ENCODE peak calls at places on chromosomes 3 and 15, in nine cellular contexts. M, D, T, K, Q, V, W, U and E are unnamed samples.
A peak's percentile ranks its signal among the peaks of the same experiment; 100 is the strongest.

GRCh38 chr15:40928975-40929729 is at the start of gene DLL4:
- DNase-seq in M (peak; percentile 92), T (peak; percentile 89), K (no peak), W (peak; percentile 71), D (peak; percentile 37), U (peak; percentile 44), V (peak; percentile 86), Q (peak; percentile 36), E (peak; percentile 57)

GRCh38 chr15:32923176-32923575 is 205.4 kb downstream of the GREM1 start:
- DNase-seq in W (no peak), Q (no peak), V (no peak), U (no peak), D (no peak), T (no peak), K (no peak), M (no peak), E (no peak)

GRCh38 chr3:42979044-42979962 is at the start of gene GASK1A:
- DNase-seq in Q (peak; percentile 38), V (peak; percentile 68), D (peak; percentile 72), U (no peak), K (no peak), W (no peak), M (peak; percentile 89), T (peak; percentile 19), E (peak; percentile 50)

GRCh38 chr3:52606373-52607085 is 70.1 kb downstream of the UQCC5 start:
- DNase-seq in K (no peak), U (peak; percentile 85), V (no peak), Q (peak; percentile 55), M (no peak), D (no peak), T (peak; percentile 28), W (peak; percentile 89), E (no peak)

GRCh38 chr15:52093539-52094502 is 18.8 kb downstream of the BCL2L10 start:
- DNase-seq in W (no peak), V (no peak), U (peak; percentile 76), D (peak; percentile 63), M (no peak), Q (no peak), T (peak; percentile 21), K (no peak), E (no peak)

GRCh38 chr3:63960048-63960711 is 48.0 kb upstream of the SCAANT1 start:
- DNase-seq in Q (peak; percentile 27), K (no peak), D (peak; percentile 28), V (no peak), U (no peak), M (no peak), T (no peak), W (peak; percentile 4), E (no peak)

GRCh38 chr15:87597346-87598052 is 659.0 kb downstream of the NTRK3 start:
- DNase-seq in Q (no peak), W (no peak), V (no peak), U (no peak), T (no peak), M (peak; percentile 6), K (no peak), D (no peak), E (no peak)

GRCh38 chr3:5092018-5092417 is 30.1 kb upstream of the ARL8B start:
- DNase-seq in M (no peak), U (no peak), D (no peak), K (no peak), V (no peak), T (no peak), W (no peak), Q (no peak), E (no peak)

GRCh38 chr15:57460208-57460816 is 84.0 kb downstream of the CGNL1 start:
- DNase-seq in Q (no peak), K (no peak), T (no peak), V (no peak), D (no peak), W (no peak), U (no peak), M (no peak), E (no peak)

GRCh38 chr3:192482809-192483208 is 244.5 kb downstream of the FGF12 start:
- DNase-seq in D (no peak), V (no peak), T (no peak), K (no peak), Q (no peak), U (no peak), W (no peak), M (no peak), E (no peak)

GRCh38 chr3:46110701-46111493 is 83.6 kb upstream of the XCR1 start:
- DNase-seq in V (no peak), W (peak; percentile 61), M (peak; percentile 19), U (peak; percentile 67), T (no peak), Q (peak; percentile 79), D (no peak), K (no peak), E (no peak)

GRCh38 chr3:82973810-82974209 is 1212.4 kb upstream of the GBE1 start:
- DNase-seq in U (no peak), K (no peak), D (no peak), W (no peak), M (no peak), Q (no peak), T (no peak), V (no peak), E (no peak)

GRCh38 chr3:82978368-82978767 is 1216.9 kb upstream of the GBE1 start:
- DNase-seq in T (no peak), V (no peak), K (no peak), W (no peak), D (no peak), Q (no peak), U (no peak), M (peak; percentile 9), E (no peak)

GRCh38 chr3:82977871-82978270 is 1216.4 kb upstream of the GBE1 start:
- DNase-seq in D (no peak), W (no peak), V (no peak), M (peak; percentile 52), K (no peak), Q (no peak), U (no peak), T (no peak), E (no peak)
- TF ChIP-seq CTCF in D (no peak), W (no peak), V (no peak), M (no peak), K (no peak), Q (no peak), U (no peak), T (no peak), E (no peak)

DNA sequence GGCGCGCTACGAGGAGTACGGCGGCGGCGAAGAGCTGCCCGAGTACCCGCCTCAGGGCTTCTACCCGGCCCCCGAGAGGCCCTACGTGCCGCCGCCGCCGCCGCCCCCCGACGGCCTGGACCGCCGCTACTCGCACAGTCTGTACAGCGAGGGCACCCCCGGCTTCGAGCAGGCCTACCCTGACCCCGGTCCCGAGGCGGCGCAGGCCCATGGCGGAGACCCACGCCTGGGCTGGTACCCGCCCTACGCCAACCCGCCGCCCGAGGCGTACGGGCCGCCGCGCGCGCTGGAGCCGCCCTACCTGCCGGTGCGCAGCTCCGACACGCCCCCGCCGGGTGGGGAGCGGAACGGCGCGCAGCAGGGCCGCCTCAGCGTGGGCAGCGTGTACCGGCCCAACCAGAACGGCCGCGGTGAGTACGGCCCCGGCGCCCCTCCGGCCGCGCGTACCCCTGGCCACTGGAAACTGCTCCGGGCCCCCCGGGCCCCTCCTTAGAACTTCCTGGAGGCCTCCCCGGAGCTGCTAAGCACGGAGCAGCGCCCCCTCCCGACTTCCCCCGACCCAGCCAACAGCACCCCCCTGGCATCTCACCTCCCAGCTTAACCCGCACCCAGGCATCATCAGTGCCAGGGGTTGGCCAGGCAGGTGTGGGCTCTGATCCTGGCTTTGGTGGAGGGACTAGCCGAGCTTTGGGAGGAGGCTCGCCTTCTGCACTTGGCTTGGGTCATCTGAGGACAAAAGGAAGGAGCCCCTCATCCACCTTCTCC is 1.4 kb downstream of the LOXL1 start:
- DNase-seq in M (peak; percentile 81), D (peak; percentile 61), U (peak; percentile 47), V (peak; percentile 84), T (no peak), W (peak; percentile 15), K (no peak), Q (peak; percentile 85), E (peak; percentile 63)
- TF ChIP-seq CTCF in M (peak; percentile 57), D (peak; percentile 23), U (no peak), V (peak; percentile 49), T (peak; percentile 72), W (peak; percentile 61), K (peak; percentile 56), Q (peak; percentile 77), E (peak; percentile 67)

GRCh38 chr3:119637679-119638525 is 22.5 kb downstream of the POPDC2 start:
- DNase-seq in U (no peak), T (no peak), D (no peak), M (no peak), K (peak; percentile 32), W (no peak), V (no peak), Q (no peak), E (no peak)

GRCh38 chr3:119636891-119637611 is 23.3 kb downstream of the POPDC2 start:
- DNase-seq in W (no peak), M (no peak), V (no peak), T (no peak), K (no peak), D (no peak), Q (no peak), U (no peak), E (no peak)

GRCh38 chr3:119636194-119636593 is 24.2 kb downstream of the POPDC2 start:
- DNase-seq in M (no peak), D (no peak), V (no peak), K (no peak), U (no peak), T (no peak), W (no peak), Q (no peak), E (no peak)

GRCh38 chr3:119632829-119633228 is 27.6 kb downstream of the POPDC2 start:
- DNase-seq in T (no peak), M (no peak), K (no peak), U (no peak), D (no peak), V (no peak), W (no peak), Q (no peak), E (no peak)

GRCh38 chr3:119635719-119636118 is 24.7 kb downstream of the POPDC2 start:
- DNase-seq in M (no peak), T (no peak), U (no peak), W (no peak), Q (no peak), V (no peak), K (no peak), D (no peak), E (no peak)
- TF ChIP-seq CTCF in M (no peak), T (peak; percentile 23), U (no peak), W (no peak), Q (no peak), V (no peak), K (no peak), D (no peak), E (no peak)

DNA sequence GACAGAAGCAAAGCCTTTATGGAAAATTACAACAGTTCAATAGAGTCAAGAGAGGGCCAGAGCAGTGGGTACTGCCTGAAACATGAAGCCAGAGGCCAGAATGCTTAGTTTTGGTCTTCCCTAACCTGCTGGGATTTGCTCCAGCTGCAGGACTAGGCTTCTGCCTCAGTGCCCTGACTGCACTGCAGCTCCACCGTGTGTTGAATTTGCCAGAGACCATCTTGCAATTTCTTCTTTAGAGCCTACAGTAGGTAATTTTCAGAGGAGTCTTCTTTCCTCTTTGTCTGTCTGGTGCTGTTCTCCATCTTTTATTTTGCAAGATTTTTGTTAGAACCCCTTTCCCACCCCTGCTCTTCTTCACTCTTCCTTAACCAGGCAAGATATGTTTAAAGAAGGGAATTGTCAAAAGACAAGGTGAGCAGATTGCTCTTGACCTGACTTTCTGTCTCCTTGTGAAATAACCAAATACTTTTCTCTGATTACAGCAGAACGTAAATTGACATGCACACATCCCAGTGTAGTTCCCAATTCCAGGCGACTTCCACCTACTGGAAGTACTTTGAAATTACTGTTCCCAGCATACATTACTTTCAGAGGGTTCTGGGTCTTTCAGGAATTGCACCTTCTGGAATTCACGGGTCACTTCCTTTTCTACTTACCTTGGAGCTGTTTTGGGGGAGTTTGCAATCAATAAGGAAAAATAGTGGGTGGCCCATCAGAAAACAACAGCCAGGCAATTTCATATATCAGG is 161.2 kb downstream of the MINAR1 start:
- DNase-seq in Q (no peak), V (no peak), T (no peak), M (peak; percentile 61), D (no peak), U (no peak), K (no peak), W (no peak), E (no peak)
- TF ChIP-seq CTCF in Q (peak; percentile 17), V (no peak), T (peak; percentile 15), M (peak; percentile 44), D (no peak), U (no peak), K (peak; percentile 24), W (peak; percentile 36), E (peak; percentile 43)